ENCODE peak calls at places on chromosomes 13 and 19, in four cellular contexts. F is cardiac fibroblast; U is central memory CD8-positive, alpha-beta T cell; R is breast epithelium. X is an unnamed sample.

GRCh38 chr19:359653-359925 is 15.0 kb upstream of the MIER2 start:
- DNase-seq in F (no peak), U (no peak), R (no peak), X (no peak)

GRCh38 chr13:27821566-27821965 is 29.3 kb downstream of the GSX1 start:
- DNase-seq in R (no peak), F (no peak), U (no peak), X (no peak)

GRCh38 chr19:17963936-17964691 is 2.8 kb upstream of the KCNN1 start:
- DNase-seq in U (no peak), R (no peak), F (no peak), X (no peak)

GRCh38 chr19:6536138-6536671 is 5.4 kb downstream of the TNFSF9 start:
- DNase-seq in R (no peak), U (peak), F (peak), X (peak)

GRCh38 chr19:52889076-52889475 is 8.4 kb downstream of the ZNF320 start:
- DNase-seq in R (no peak), U (no peak), F (no peak), X (no peak)

GRCh38 chr19:46607441-46607841 is 6.3 kb downstream of the CALM3 start:
- DNase-seq in U (no peak), F (no peak), R (peak), X (no peak)

GRCh38 chr13:62305758-62306157 is 890.1 kb upstream of the PCDH20 start:
- DNase-seq in F (no peak), R (no peak), U (no peak), X (no peak)

GRCh38 chr13:38824342-38824741 is 137.5 kb downstream of the FREM2 start:
- DNase-seq in U (no peak), R (no peak), F (no peak), X (no peak)

GRCh38 chr13:111033172-111034133 is 81.7 kb upstream of the ARHGEF7 start:
- DNase-seq in F (no peak), R (no peak), U (no peak), X (no peak)

X was measured in AG08396.